ENCODE peak calls at places on chromosomes 12 and 14, in nine cellular contexts. Z is Peyer's patch, I is left lobe of liver, A is WERI-Rb-1, M is NCI-H510A, O is glomerular endothelial cell, Y is neural progenitor cell, X is NCI-H774, F is NCI-H748 treated with DMSO at 0.1 percent for 48 hours. G is an unnamed sample.

GRCh38 chr12:92629349-92630065 is 73.3 kb upstream of the PLEKHG7 start:
- DNase-seq in F (no peak), O (no peak), Y (no peak), Z (no peak), M (no peak), A (no peak), I (no peak), X (no peak), G (no peak)

GRCh38 chr12:106985479-106985878 is 1.5 kb downstream of the MTERF2 start:
- DNase-seq in Z (no peak), I (no peak), M (no peak), A (no peak), X (no peak), O (no peak), F (no peak), Y (peak), G (no peak)

GRCh38 chr14:96362071-96362964 is 823 bp downstream of the ATG2B start:
- DNase-seq in I (peak), Z (peak), X (peak), Y (peak), F (peak), O (no peak), A (no peak), M (peak), G (no peak)

GRCh38 chr12:114655934-114656697 is 27.9 kb downstream of the TBX3 start:
- DNase-seq in X (no peak), F (peak), M (peak), O (no peak), Z (no peak), A (no peak), I (no peak), Y (no peak), G (no peak)

GRCh38 chr12:61220337-61220736 is 1039.9 kb upstream of the USP15 start:
- DNase-seq in A (no peak), M (no peak), F (no peak), I (no peak), O (no peak), Z (no peak), X (no peak), Y (no peak), G (no peak)

GRCh38 chr12:56978397-56979138 is 21.2 kb upstream of the RDH16 start:
- DNase-seq in X (no peak), I (peak), Y (no peak), O (no peak), M (no peak), A (no peak), F (no peak), Z (no peak), G (no peak)

GRCh38 chr14:22791302-22791701 is 23.9 kb downstream of the SLC7A7 start:
- DNase-seq in M (no peak), X (no peak), A (no peak), Y (no peak), Z (no peak), F (no peak), O (no peak), I (no peak), G (no peak)

GRCh38 chr12:78418919-78419318 is 445.7 kb upstream of the SYT1 start:
- DNase-seq in Y (no peak), I (no peak), A (no peak), M (no peak), X (no peak), Z (no peak), O (no peak), F (no peak), G (no peak)

GRCh38 chr12:110841007-110841406 is 5.8 kb upstream of the CCDC63 start:
- DNase-seq in M (no peak), X (no peak), F (no peak), Z (no peak), Y (no peak), A (no peak), I (no peak), O (no peak), G (no peak)

GRCh38 chr12:120783197-120783596 is 57.6 kb downstream of the ACADS start:
- DNase-seq in Y (no peak), O (peak), M (no peak), I (no peak), Z (no peak), F (no peak), X (no peak), A (no peak), G (no peak)

GRCh38 chr12:26113853-26114719 is 10.8 kb downstream of the BHLHE41 start:
- DNase-seq in F (peak), M (peak), I (peak), A (peak), X (peak), Z (peak), Y (peak), O (peak), G (peak)

GRCh38 chr14:35365130-35366047 is 39.2 kb downstream of the NFKBIA start:
- DNase-seq in A (no peak), I (no peak), Z (peak), O (peak), F (no peak), X (no peak), Y (no peak), M (no peak), G (no peak)

GRCh38 chr14:101441710-101442109 is 119.6 kb upstream of the DIO3 start:
- DNase-seq in O (no peak), F (no peak), A (no peak), Y (no peak), X (no peak), I (no peak), Z (no peak), M (no peak), G (no peak)

GRCh38 chr14:56482306-56482705 is 97.3 kb upstream of the TMEM260 start:
- DNase-seq in O (no peak), M (no peak), F (peak), Y (peak), A (peak), I (no peak), X (no peak), Z (no peak), G (no peak)

GRCh38 chr14:22483863-22484593 is 105.0 kb downstream of the DAD1 start:
- DNase-seq in X (no peak), A (no peak), O (no peak), Z (no peak), F (no peak), I (no peak), Y (no peak), M (no peak), G (no peak)

GRCh38 chr12:129208566-129208965 is 355.3 kb downstream of the GLT1D1 start:
- DNase-seq in Y (no peak), X (no peak), I (no peak), Z (no peak), F (no peak), A (no peak), O (no peak), M (no peak), G (no peak)

GRCh38 chr14:65334765-65335411 is 77.6 kb upstream of the FUT8 start:
- DNase-seq in M (no peak), X (no peak), F (no peak), I (no peak), O (no peak), Z (peak), A (no peak), Y (peak), G (no peak)